ENCODE peak calls at places on chromosomes 7 and 10, in four cellular contexts. E, Z, D and A are unnamed samples.

GRCh38 chr7:18393465-18394118 is 102.0 kb upstream of the HDAC9 start:
- DNase-seq in E (no peak), Z (no peak), D (no peak), A (no peak)

GRCh38 chr7:132653364-132653930 is 77.2 kb upstream of the PLXNA4 start:
- DNase-seq in E (no peak), Z (no peak), D (no peak), A (no peak)

GRCh38 chr7:1713502-1714484 is 43.7 kb downstream of the ELFN1 start:
- DNase-seq in E (peak), Z (peak), D (no peak), A (no peak)

GRCh38 chr10:79346012-79346340 is 1.3 kb upstream of the PPIF start:
- DNase-seq in E (peak), Z (no peak), D (peak), A (no peak)

GRCh38 chr10:95245425-95246055 is 45.3 kb downstream of the PDLIM1 start:
- DNase-seq in E (no peak), Z (no peak), D (no peak), A (no peak)

GRCh38 chr10:287814-288213 is 152.6 kb downstream of the ZMYND11 start:
- DNase-seq in E (no peak), Z (no peak), D (no peak), A (no peak)

GRCh38 chr7:22979861-22980260 is 34.1 kb downstream of the HYCC1 start:
- DNase-seq in E (no peak), Z (no peak), D (no peak), A (no peak)

GRCh38 chr7:157682946-157683239 is 346.1 kb downstream of the DNAJB6 start:
- DNase-seq in E (no peak), Z (no peak), D (no peak), A (no peak)

GRCh38 chr7:94423116-94423515 is 28.4 kb downstream of the COL1A2 start:
- DNase-seq in E (no peak), Z (no peak), D (no peak), A (no peak)

GRCh38 chr7:139598642-139599041 is 75.2 kb downstream of the CLEC2L start:
- DNase-seq in E (no peak), Z (no peak), D (no peak), A (no peak)

GRCh38 chr10:44180321-44181154 is 204.4 kb downstream of the CXCL12 start:
- DNase-seq in E (no peak), Z (no peak), D (no peak), A (no peak)

GRCh38 chr7:151432658-151433521 is 7.1 kb downstream of the CRYGN start:
- DNase-seq in E (no peak), Z (no peak), D (no peak), A (no peak)

GRCh38 chr7:114158275-114158674 is 239.5 kb upstream of the PPP1R3A start:
- DNase-seq in E (no peak), Z (no peak), D (no peak), A (no peak)

GRCh38 chr10:31739759-31740158 is 188.9 kb downstream of the ARHGAP12 start:
- DNase-seq in E (no peak), Z (no peak), D (no peak), A (no peak)

GRCh38 chr7:137970263-137970975 is 31.5 kb downstream of the CREB3L2 start:
- DNase-seq in E (peak), Z (no peak), D (no peak), A (no peak)

GRCh38 chr10:128116851-128117615 is 9.2 kb downstream of the MKI67 start:
- DNase-seq in E (no peak), Z (no peak), D (no peak), A (no peak)

GRCh38 chr10:815338-816104 is 116.0 kb downstream of the LARP4B start:
- DNase-seq in E (no peak), Z (no peak), D (no peak), A (no peak)

GRCh38 chr10:112842832-112843360 is 107.2 kb upstream of the TCF7L2 start:
- DNase-seq in E (no peak), Z (no peak), D (peak), A (no peak)

GRCh38 chr10:34905200-34905927 is 90.3 kb upstream of the PARD3 start:
- DNase-seq in E (no peak), Z (no peak), D (no peak), A (no peak)

GRCh38 chr7:88344956-88345832 is 38.5 kb upstream of the STEAP4 start:
- DNase-seq in E (peak), Z (peak), D (peak), A (no peak)

GRCh38 chr7:142352543-142352942 is 94.7 kb upstream of the PRSS58 start:
- DNase-seq in E (no peak), Z (no peak), D (no peak), A (no peak)

GRCh38 chr7:111752022-111752582 is 189.8 kb upstream of the IMMP2L start:
- DNase-seq in E (peak), Z (peak), D (peak), A (no peak)

GRCh38 chr10:59240581-59241183 is 64.2 kb downstream of the PHYHIPL start:
- DNase-seq in E (no peak), Z (no peak), D (peak), A (no peak)

GRCh38 chr7:102236592-102237287 is 49.9 kb upstream of the SH2B2 start:
- DNase-seq in E (peak), Z (no peak), D (peak), A (no peak)

GRCh38 chr7:101882595-101883564 is 65.5 kb downstream of the CUX1 start:
- DNase-seq in E (peak), Z (peak), D (peak), A (peak)

GRCh38 chr7:19834566-19834965 is 61.1 kb upstream of the TMEM196 start:
- DNase-seq in E (no peak), Z (no peak), D (no peak), A (no peak)

GRCh38 chr7:99733003-99733402 is 2.0 kb downstream of the CYP3A7 start:
- DNase-seq in E (no peak), Z (no peak), D (no peak), A (peak)

GRCh38 chr7:28573059-28573553 is 160.8 kb downstream of the CREB5 start:
- DNase-seq in E (peak), Z (no peak), D (peak), A (no peak)

GRCh38 chr7:1591876-1592275 is 22.0 kb upstream of the PSMG3 start:
- DNase-seq in E (no peak), Z (no peak), D (no peak), A (no peak)

GRCh38 chr7:91517408-91517807 is 253.2 kb downstream of the FZD1 start:
- DNase-seq in E (no peak), Z (no peak), D (no peak), A (no peak)

DNA sequence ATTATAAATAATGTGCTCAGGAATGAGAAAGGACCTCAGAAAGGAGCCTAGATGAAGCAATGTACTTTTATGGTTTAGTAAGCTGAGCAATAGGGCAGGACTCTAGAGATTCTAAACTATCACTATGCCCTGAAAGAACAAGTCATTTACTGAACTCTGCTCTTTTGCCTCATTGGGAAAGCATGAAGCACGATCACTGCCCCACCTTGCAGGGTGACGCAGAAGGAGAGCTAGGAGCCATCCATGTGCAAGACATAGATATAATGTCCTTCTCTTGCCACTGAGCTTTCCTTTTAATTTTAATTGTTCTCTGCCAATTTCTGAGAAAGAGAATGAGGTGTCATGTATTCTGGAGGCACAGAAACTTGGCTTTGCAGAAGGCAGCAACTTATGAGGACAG is 108.3 kb downstream of the SORCS1 start:
- DNase-seq in E (no peak), Z (no peak), D (no peak), A (no peak)
- H3K27ac ChIP-seq in E (no peak), Z (no peak), D (no peak), A (no peak)

GRCh38 chr7:107877731-107878382 is 13.1 kb upstream of the DLD start:
- DNase-seq in E (no peak), Z (peak), D (no peak), A (no peak)

GRCh38 chr7:107878636-107879035 is 12.3 kb upstream of the DLD start:
- DNase-seq in E (no peak), Z (no peak), D (no peak), A (no peak)

GRCh38 chr7:107874097-107874496 is 16.9 kb upstream of the DLD start:
- DNase-seq in E (no peak), Z (no peak), D (no peak), A (no peak)

GRCh38 chr7:107870427-107871000 is 20.5 kb upstream of the DLD start:
- DNase-seq in E (no peak), Z (no peak), D (no peak), A (no peak)

DNA sequence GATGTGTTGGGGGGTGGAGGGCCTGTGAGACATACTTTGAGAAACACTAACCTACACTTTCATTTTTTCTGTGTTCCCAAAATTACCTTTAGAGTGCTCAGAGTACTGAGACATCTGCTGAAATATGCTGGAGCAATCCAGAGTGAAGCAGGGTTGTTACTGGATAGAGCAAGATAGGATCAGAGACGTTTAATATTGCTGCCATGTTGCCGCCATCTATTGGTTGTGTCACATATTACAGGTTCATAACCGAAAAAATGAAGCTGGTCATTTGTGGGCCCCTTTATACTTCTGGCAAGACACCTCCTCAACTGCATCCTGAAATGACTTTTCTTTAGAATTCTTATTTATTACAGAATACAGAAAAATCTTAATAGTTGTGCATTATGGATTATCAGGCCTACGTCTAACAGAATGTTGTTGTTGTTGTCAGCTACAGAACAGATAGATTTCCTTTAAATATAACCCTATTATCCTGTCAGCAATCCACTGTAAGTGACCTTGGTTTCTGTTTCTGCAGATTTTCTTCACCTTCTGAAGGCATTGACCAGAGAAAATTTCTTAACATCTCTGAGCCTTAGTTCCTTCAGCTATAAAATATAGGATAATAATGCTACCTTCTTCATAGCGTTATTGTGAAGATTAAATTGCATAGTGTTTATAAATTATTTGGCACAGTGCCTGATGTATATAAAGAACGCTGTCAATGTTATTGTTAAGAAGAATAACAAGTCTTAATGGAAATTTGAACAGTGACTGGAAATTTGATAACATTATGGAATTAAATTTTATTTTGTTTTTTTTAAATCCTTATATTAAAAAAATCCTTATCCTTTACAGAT is 16.2 kb upstream of the DLD start:
- DNase-seq in E (peak), Z (no peak), D (peak), A (no peak)
- TF ChIP-seq CTCF in E (peak), Z (peak), D (peak), A (peak)

DNA sequence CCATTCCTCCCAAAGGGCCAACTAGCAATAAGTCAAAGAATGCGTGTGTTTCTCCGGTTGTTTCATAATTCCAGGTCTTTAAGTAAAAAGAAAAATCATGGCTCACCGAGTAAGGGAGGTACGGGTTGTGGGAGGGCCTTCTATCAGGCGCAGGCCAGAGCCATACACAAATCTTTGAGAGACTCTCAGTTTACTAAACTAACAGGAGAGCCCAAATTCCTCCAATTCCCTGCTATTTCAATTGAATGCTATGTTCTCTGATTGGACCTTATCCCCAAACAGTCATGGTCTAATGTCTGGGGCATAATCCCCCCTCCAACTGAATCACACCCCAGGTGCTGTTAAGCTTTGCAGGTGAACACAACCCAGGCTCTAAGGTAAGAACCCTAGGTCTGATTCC is 26.2 kb upstream of the SLF2 start:
- DNase-seq in E (no peak), Z (no peak), D (no peak), A (no peak)
- H3K27ac ChIP-seq in E (peak), Z (no peak), D (no peak), A (no peak)

GRCh38 chr7:80916770-80917681 is 1.8 kb downstream of the SEMA3C start:
- DNase-seq in E (no peak), Z (no peak), D (no peak), A (no peak)
- TF ChIP-seq CTCF in E (peak), Z (peak), D (no peak), A (no peak)

DNA sequence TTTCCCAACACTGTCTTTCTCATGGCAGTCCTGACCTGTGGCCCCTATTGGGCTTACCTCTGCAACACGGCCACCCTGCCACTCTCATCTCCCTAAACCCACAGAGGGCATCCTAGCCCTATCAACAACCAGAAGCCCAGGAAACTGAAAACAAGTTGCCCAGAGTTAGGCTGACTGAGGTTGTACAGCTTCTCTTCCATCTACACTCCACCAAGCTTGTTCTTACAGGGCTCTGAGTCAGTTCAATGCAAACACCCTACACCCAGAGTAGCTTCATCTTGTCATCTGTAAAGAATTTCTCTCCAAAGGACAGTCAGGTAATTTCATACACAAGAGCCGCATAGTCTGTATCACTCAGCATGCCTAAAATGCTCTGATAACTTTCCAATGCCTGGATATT is 175.4 kb downstream of the ARID5B start:
- DNase-seq in E (no peak), Z (no peak), D (no peak), A (no peak)
- H3K27ac ChIP-seq in E (peak), Z (peak), D (no peak), A (peak)

GRCh38 chr10:103612462-103613365 is 119.2 kb downstream of the NEURL1 start:
- DNase-seq in E (no peak), Z (no peak), D (no peak), A (no peak)
- TF ChIP-seq CTCF in E (no peak), Z (no peak), D (no peak), A (no peak)

GRCh38 chr7:11191574-11192220 is 218.0 kb downstream of the PHF14 start:
- DNase-seq in E (no peak), Z (no peak), D (no peak), A (no peak)
- H3K27ac ChIP-seq in E (no peak), Z (no peak), D (no peak), A (no peak)